ENCODE peak calls at places on chromosome 11, in seven cellular contexts. One of them, this sample, is unnamed.
A peak's percentile ranks its signal among the peaks of the same experiment; 100 is the strongest.

GRCh38 chr11:8317164-8317563 is 53.5 kb upstream of the LMO1 start:
- DNase-seq in T-cell: no peak
- DNase-seq in CD4-positive, alpha-beta T cell: no peak
- DNase-seq in GM03348: no peak
- DNase-seq in coronary artery: no peak
- DNase-seq in activated T-cell treated with anti-CD3 and anti-CD28 coated beads, Interleukin-2, amount 50 U/mL, for 1 hour: no peak
- DNase-seq in myocyte: no peak
- DNase-seq in this sample: no peak

GRCh38 chr11:72773291-72773690 is 20.6 kb downstream of the STARD10 start:
- DNase-seq in T-cell: no peak
- DNase-seq in CD4-positive, alpha-beta T cell: no peak
- DNase-seq in GM03348: peak; percentile 95
- DNase-seq in coronary artery: no peak
- DNase-seq in activated T-cell treated with anti-CD3 and anti-CD28 coated beads, Interleukin-2, amount 50 U/mL, for 1 hour: no peak
- DNase-seq in myocyte: peak; percentile 93
- DNase-seq in this sample: no peak

GRCh38 chr11:20097319-20098221 is 62.7 kb downstream of the DBX1 start:
- DNase-seq in T-cell: no peak
- DNase-seq in CD4-positive, alpha-beta T cell: no peak
- DNase-seq in GM03348: peak; percentile 86
- DNase-seq in coronary artery: no peak
- DNase-seq in activated T-cell treated with anti-CD3 and anti-CD28 coated beads, Interleukin-2, amount 50 U/mL, for 1 hour: no peak
- DNase-seq in myocyte: peak; percentile 61
- DNase-seq in this sample: no peak

GRCh38 chr11:45662665-45663485 is 2.5 kb downstream of the CHST1 start:
- DNase-seq in T-cell: no peak
- DNase-seq in CD4-positive, alpha-beta T cell: no peak
- DNase-seq in GM03348: peak; percentile 68
- DNase-seq in coronary artery: no peak
- DNase-seq in activated T-cell treated with anti-CD3 and anti-CD28 coated beads, Interleukin-2, amount 50 U/mL, for 1 hour: no peak
- DNase-seq in myocyte: peak; percentile 61
- DNase-seq in this sample: no peak

GRCh38 chr11:113016905-113017304 is 55.7 kb downstream of the NCAM1 start:
- DNase-seq in T-cell: no peak
- DNase-seq in CD4-positive, alpha-beta T cell: no peak
- DNase-seq in GM03348: no peak
- DNase-seq in coronary artery: no peak
- DNase-seq in activated T-cell treated with anti-CD3 and anti-CD28 coated beads, Interleukin-2, amount 50 U/mL, for 1 hour: no peak
- DNase-seq in myocyte: no peak
- DNase-seq in this sample: no peak

GRCh38 chr11:13341028-13341427 is 63.4 kb downstream of the BMAL1 start:
- DNase-seq in T-cell: no peak
- DNase-seq in CD4-positive, alpha-beta T cell: no peak
- DNase-seq in GM03348: no peak
- DNase-seq in coronary artery: no peak
- DNase-seq in activated T-cell treated with anti-CD3 and anti-CD28 coated beads, Interleukin-2, amount 50 U/mL, for 1 hour: no peak
- DNase-seq in myocyte: no peak
- DNase-seq in this sample: no peak

GRCh38 chr11:77115181-77115611 is 12.6 kb downstream of the OMP start:
- DNase-seq in T-cell: no peak
- DNase-seq in CD4-positive, alpha-beta T cell: no peak
- DNase-seq in GM03348: no peak
- DNase-seq in coronary artery: no peak
- DNase-seq in activated T-cell treated with anti-CD3 and anti-CD28 coated beads, Interleukin-2, amount 50 U/mL, for 1 hour: no peak
- DNase-seq in myocyte: no peak
- DNase-seq in this sample: no peak

GRCh38 chr11:122159173-122159701 is 43.2 kb upstream of the BLID start:
- DNase-seq in T-cell: no peak
- DNase-seq in CD4-positive, alpha-beta T cell: no peak
- DNase-seq in GM03348: peak; percentile 27
- DNase-seq in coronary artery: no peak
- DNase-seq in activated T-cell treated with anti-CD3 and anti-CD28 coated beads, Interleukin-2, amount 50 U/mL, for 1 hour: no peak
- DNase-seq in myocyte: peak; percentile 94
- DNase-seq in this sample: no peak

GRCh38 chr11:79438631-79439429 is 2.0 kb downstream of the TENM4 start:
- DNase-seq in T-cell: no peak
- DNase-seq in CD4-positive, alpha-beta T cell: no peak
- DNase-seq in GM03348: peak; percentile 60
- DNase-seq in coronary artery: no peak
- DNase-seq in activated T-cell treated with anti-CD3 and anti-CD28 coated beads, Interleukin-2, amount 50 U/mL, for 1 hour: no peak
- DNase-seq in myocyte: no peak
- DNase-seq in this sample: peak; percentile 17

This sample was measured in Peyer's patch.